ENCODE peak calls at places on chromosomes 7 and 10, in seven cellular contexts. U is A549, J is Panc1, W is PC-9, V is aorta, C is pancreas, H is stomach. F is an unnamed sample. For H3K9me3 and H3K4me1, the result is how much of the 10 kb centered on the place peaks cover.

GRCh38 chr7:98569606-98570337 is 47.3 kb upstream of the NPTX2 start:
- DNase-seq in J (no peak), C (peak), V (no peak), U (no peak), H (no peak), W (no peak), F (no peak)

GRCh38 chr10:77637986-77638765 is 568 bp upstream of the KCNMA1 start:
- DNase-seq in V (peak), C (peak), W (no peak), U (peak), J (no peak), H (no peak), F (no peak)

GRCh38 chr7:17099083-17099973 is 199.1 kb upstream of the AHR start:
- DNase-seq in V (no peak), U (peak), C (peak), W (peak), J (no peak), H (peak), F (no peak)

GRCh38 chr10:133294189-133294588 is 14.5 kb downstream of the TUBGCP2 start:
- DNase-seq in U (no peak), J (no peak), C (no peak), V (peak), W (no peak), H (no peak), F (no peak)

GRCh38 chr10:46552526-46553237 is 3.8 kb downstream of the GPRIN2 start:
- DNase-seq in W (no peak), C (no peak), V (no peak), U (no peak), J (no peak), H (peak), F (peak)

GRCh38 chr7:101411477-101411954 is 48.8 kb downstream of the COL26A1 start:
- DNase-seq in J (no peak), V (no peak), U (no peak), H (no peak), C (no peak), W (no peak), F (no peak)

GRCh38 chr7:149196151-149196704 is 882 bp downstream of the ZNF282 start:
- DNase-seq in H (no peak), U (peak), V (no peak), C (no peak), J (no peak), W (no peak), F (no peak)

GRCh38 chr10:132048294-132048667 is 17.5 kb upstream of the JAKMIP3 start:
- DNase-seq in W (no peak), J (no peak), V (no peak), C (no peak), U (peak), H (no peak), F (no peak)

GRCh38 chr10:31317652-31318381 is 1.2 kb upstream of the ZEB1 start:
- DNase-seq in J (no peak), U (no peak), V (no peak), C (peak), H (peak), W (peak), F (peak)

GRCh38 chr7:41674505-41675023 is 28.3 kb downstream of the INHBA start:
- DNase-seq in C (no peak), H (no peak), W (no peak), J (no peak), U (no peak), V (no peak), F (no peak)

GRCh38 chr10:33280217-33280616 is 54.2 kb downstream of the NRP1 start:
- DNase-seq in W (no peak), C (no peak), V (no peak), J (no peak), U (no peak), H (no peak), F (no peak)

GRCh38 chr7:70303780-70304179 is 705.5 kb downstream of the AUTS2 start:
- DNase-seq in C (no peak), H (no peak), U (no peak), J (no peak), W (no peak), V (no peak), F (no peak)

GRCh38 chr10:26214538-26215461 is 1.8 kb upstream of the GAD2 start:
- DNase-seq in C (no peak), J (no peak), V (no peak), W (no peak), U (no peak), H (no peak), F (no peak)

DNA sequence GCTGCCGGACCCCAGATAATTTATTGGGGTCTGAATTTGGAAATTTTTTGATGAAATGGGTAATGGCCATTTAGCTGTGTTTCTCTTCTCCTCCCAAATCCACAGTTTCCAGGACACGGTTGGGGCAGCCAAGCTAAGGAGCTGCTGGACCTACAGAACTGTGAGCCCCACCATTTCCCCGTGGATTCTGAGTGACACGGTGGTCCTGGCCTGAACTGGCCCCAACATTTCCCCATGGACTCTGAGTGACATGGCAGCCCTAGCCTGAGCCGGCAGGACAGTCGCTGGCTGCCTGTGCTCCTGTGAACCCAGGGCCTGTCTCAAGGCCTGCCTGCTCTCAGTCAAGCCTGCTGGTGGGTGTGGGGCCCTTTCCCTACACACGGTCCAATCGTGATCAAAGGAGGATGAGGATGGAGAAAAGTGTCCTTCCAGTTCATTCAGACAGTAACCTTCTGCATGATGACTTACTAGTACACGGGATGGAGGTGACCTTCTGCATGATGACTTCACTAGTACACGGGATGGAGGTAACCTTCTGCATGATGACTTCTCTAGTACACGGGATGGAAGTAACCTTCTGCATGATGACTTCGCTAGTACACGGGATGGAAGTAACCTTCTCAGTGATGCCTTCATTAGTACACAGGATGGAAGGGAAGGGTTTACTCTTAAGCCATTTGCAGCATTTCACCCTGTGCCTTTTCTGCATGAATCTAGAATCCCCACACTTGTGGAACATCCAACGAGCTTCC is 359.9 kb downstream of the GLRX3 start:
- DNase-seq in V (no peak), H (no peak), W (no peak), U (no peak), J (no peak), C (no peak), F (no peak)
- H3K9me3 ChIP-seq in V (under half), H (under half), W (under half), U (under half), J (under half), C (under half), F (under half)

DNA sequence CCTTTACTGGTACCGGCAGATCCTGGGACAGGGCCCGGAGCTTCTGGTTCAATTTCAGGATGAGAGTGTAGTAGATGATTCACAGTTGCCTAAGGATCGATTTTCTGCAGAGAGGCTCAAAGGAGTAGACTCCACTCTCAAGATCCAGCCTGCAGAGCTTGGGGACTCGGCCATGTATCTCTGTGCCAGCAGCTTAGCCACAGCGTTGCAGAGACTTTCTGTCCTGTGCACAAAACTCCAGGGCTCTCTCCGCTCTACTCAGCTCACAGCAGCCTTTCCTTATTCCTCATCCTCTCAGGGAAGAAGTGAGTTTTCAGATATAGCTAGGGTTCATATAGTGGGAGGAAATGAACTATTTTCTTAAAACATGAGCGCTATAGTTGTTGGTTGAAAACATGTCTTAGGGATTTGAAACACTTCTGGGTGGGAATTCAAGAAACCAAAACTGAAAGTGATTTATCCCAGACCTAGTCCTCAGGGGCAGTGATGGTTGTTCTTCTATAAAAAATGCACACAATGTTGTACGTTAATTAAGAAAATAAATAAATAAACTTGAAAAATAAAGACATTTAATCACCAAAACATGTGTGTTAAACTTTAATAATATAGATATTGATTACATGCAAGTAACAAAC is 150.2 kb upstream of the PRSS58 start:
- DNase-seq in H (no peak), W (no peak), U (no peak), C (no peak), J (no peak), V (no peak), F (no peak)
- H3K4me3 ChIP-seq in H (peak), W (no peak), U (no peak), C (no peak), J (peak), V (no peak), F (no peak)

GRCh38 chr10:99533496-99534455 is 1.0 kb downstream of the NKX2-3 start:
- DNase-seq in J (no peak), V (no peak), W (no peak), H (no peak), U (no peak), C (no peak), F (no peak)
- H3K4me1 ChIP-seq in J (under half), V (under half), W (under half), H (half or more), U (under half), C (under half), F (under half)

DNA sequence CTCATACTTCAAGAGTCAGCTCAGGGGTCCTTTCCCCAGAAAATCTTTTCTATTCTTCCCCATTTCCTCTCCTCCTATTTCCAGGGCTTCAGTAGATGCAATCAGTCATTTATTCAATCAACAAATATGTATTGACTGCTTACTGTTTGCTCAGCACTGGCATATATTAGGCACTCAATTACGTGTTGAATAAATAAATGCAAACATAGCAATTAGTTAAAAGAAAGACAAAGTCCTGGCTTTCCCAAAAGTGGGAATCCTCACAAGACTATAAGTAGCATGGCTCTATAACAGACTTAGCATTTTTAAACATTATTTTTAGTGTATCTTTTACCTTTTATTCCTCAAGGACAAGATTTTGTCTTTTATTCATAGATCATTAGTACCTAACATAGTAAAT is 111.6 kb downstream of the CHCHD3 start:
- DNase-seq in U (no peak), W (no peak), C (no peak), H (no peak), V (no peak), J (no peak), F (no peak)
- H3K9me3 ChIP-seq in U (under half), W (under half), C (under half), H (under half), V (under half), J (under half), F (under half)

DNA sequence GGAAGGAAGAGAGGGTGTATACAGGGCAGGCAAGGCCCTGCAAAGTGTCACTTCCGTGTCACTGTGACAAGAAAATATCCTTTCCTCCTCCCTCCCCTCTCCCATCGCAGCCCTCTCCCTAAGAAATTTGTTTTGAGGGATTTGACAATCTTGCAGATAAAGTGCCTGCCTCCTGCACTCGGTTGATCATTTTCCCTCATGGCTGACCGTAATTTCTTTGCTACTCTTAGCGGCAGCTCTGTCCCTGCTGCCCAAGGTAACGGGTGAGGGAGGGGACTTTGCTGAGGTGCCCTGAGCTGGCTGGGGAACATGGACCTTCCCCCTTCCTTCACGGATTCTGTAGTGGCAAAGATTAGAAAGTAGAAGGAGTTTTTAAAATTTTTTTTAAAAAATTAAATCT is 179.1 kb downstream of the TCF7L2 start:
- DNase-seq in H (no peak), U (no peak), J (no peak), W (no peak), V (no peak), C (no peak), F (no peak)
- H3K4me3 ChIP-seq in H (no peak), U (no peak), J (no peak), W (no peak), V (no peak), C (no peak), F (no peak)